ENCODE peak calls at places on chromosomes 2 and 18, in six cellular contexts. H is H9, U is neuronal stem cell, Q is IMR-90, N is H1, J is trophoblast cell. T is an unnamed sample.

GRCh38 chr2:200156140-200156858 is 150.2 kb upstream of the SPATS2L start:
- DNase-seq in H (no peak), U (no peak), Q (peak), N (no peak), J (peak), T (peak)

GRCh38 chr2:30188292-30188691 is 41.5 kb downstream of the YPEL5 start:
- DNase-seq in H (no peak), U (no peak), Q (no peak), N (no peak), J (no peak), T (no peak)

GRCh38 chr18:33863912-33864311 is 285.9 kb downstream of the ASXL3 start:
- DNase-seq in H (no peak), U (no peak), Q (no peak), N (no peak), J (no peak), T (no peak)

GRCh38 chr2:168029071-168029470 is 218.3 kb downstream of the STK39 start:
- DNase-seq in H (no peak), U (no peak), Q (no peak), N (no peak), J (no peak), T (no peak)

GRCh38 chr2:10762651-10763460 is 41.4 kb downstream of the ATP6V1C2 start:
- DNase-seq in H (no peak), U (no peak), Q (peak), N (no peak), J (no peak), T (no peak)

GRCh38 chr2:188494906-188495305 is 203.2 kb downstream of the GULP1 start:
- DNase-seq in H (no peak), U (no peak), Q (no peak), N (no peak), J (no peak), T (no peak)

GRCh38 chr2:174794851-174795374 is 30.6 kb upstream of the CHRNA1 start:
- DNase-seq in H (no peak), U (no peak), Q (peak), N (no peak), J (no peak), T (no peak)

GRCh38 chr2:236702693-236703092 is 133.1 kb downstream of the ACKR3 start:
- DNase-seq in H (no peak), U (no peak), Q (no peak), N (no peak), J (no peak), T (no peak)

GRCh38 chr18:58228762-58229161 is 184.7 kb downstream of the NEDD4L start:
- DNase-seq in H (peak), U (no peak), Q (no peak), N (no peak), J (no peak), T (no peak)

GRCh38 chr2:10240911-10241610 is 61.6 kb upstream of the HPCAL1 start:
- DNase-seq in H (no peak), U (no peak), Q (no peak), N (no peak), J (no peak), T (no peak)

DNA sequence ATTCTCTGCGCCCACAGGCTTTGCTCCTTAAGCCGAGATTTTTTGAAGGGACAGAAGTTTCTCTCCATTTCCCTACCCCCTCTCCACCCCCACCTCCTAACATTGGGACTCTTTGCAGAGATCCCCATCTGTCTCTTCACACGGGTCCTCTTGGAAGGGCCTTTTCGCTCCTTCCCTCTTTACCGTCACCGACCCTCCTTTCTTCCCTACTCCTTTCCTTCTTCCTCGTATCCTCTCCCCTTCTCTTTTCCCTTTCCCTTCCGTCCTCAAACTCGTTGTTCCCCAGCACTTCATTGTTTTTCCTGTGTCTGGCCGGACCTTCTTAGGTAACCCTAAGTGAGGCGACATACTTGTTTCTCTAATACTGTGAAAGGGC is 660 bp downstream of the COPS7B start:
- DNase-seq in H (no peak), U (no peak), Q (no peak), N (no peak), J (no peak), T (no peak)
- H3K23ac ChIP-seq in H (no peak), U (no peak), Q (peak), N (no peak), J (no peak), T (no peak)

GRCh38 chr18:78971511-78972245 is 7.9 kb upstream of the SALL3 start:
- DNase-seq in H (peak), U (no peak), Q (no peak), N (no peak), J (no peak), T (no peak)

GRCh38 chr18:78970774-78971333 is 8.8 kb upstream of the SALL3 start:
- DNase-seq in H (peak), U (no peak), Q (no peak), N (no peak), J (no peak), T (no peak)

GRCh38 chr18:78973357-78974083 is 6.1 kb upstream of the SALL3 start:
- DNase-seq in H (no peak), U (no peak), Q (no peak), N (no peak), J (no peak), T (no peak)

GRCh38 chr18:78972930-78973331 is 6.7 kb upstream of the SALL3 start:
- DNase-seq in H (no peak), U (no peak), Q (no peak), N (no peak), J (no peak), T (no peak)

DNA sequence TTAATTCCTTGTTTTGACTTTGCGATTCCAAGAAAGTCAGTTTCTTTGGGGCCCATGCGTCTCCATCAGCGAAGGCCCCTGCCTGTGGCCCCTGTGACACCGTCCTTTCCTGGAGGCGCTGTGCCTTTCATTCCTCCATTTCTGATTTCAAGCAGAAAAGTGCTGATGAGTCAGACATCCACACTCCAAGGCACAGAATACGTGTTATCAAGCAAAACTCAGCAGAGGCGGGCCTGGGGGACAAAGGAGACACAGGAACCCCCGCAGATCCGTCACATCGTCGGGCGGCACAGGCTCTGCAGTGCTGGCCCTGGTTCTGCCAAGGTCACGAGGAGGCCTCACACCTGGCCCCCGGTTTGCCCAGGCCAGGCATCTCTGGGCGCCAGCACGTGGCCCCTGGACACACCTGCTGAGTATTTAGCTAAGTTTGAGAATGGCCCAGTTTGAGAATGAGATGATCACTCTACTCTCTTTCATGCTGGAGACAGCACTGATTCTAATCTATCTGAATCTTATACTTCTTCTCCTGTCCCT is 7.2 kb upstream of the SALL3 start:
- DNase-seq in H (peak), U (no peak), Q (no peak), N (no peak), J (no peak), T (no peak)
- H4K91ac ChIP-seq in H (no peak), U (no peak), Q (no peak), N (no peak), J (no peak), T (no peak)

GRCh38 chr18:54850598-54850997 is 22.3 kb downstream of the RAB27B start:
- DNase-seq in H (no peak), U (no peak), Q (no peak), N (no peak), J (no peak), T (no peak)
- H2AFZ ChIP-seq in H (no peak), U (no peak), Q (no peak), N (no peak), J (no peak), T (no peak)

GRCh38 chr2:62203459-62203858 is 7.5 kb downstream of the B3GNT2 start:
- DNase-seq in H (no peak), U (no peak), Q (no peak), N (no peak), J (no peak), T (no peak)

GRCh38 chr2:62201307-62201706 is 5.4 kb downstream of the B3GNT2 start:
- DNase-seq in H (no peak), U (no peak), Q (peak), N (no peak), J (no peak), T (peak)

GRCh38 chr2:62202729-62203128 is 6.8 kb downstream of the B3GNT2 start:
- DNase-seq in H (no peak), U (no peak), Q (no peak), N (no peak), J (no peak), T (no peak)

GRCh38 chr2:62200868-62201267 is 5.0 kb downstream of the B3GNT2 start:
- DNase-seq in H (no peak), U (no peak), Q (no peak), N (no peak), J (no peak), T (no peak)

GRCh38 chr2:62202019-62202722 is 6.3 kb downstream of the B3GNT2 start:
- DNase-seq in H (no peak), U (no peak), Q (no peak), N (no peak), J (no peak), T (no peak)
- H3K23ac ChIP-seq in H (no peak), U (no peak), Q (no peak), N (peak), J (no peak), T (no peak)

DNA sequence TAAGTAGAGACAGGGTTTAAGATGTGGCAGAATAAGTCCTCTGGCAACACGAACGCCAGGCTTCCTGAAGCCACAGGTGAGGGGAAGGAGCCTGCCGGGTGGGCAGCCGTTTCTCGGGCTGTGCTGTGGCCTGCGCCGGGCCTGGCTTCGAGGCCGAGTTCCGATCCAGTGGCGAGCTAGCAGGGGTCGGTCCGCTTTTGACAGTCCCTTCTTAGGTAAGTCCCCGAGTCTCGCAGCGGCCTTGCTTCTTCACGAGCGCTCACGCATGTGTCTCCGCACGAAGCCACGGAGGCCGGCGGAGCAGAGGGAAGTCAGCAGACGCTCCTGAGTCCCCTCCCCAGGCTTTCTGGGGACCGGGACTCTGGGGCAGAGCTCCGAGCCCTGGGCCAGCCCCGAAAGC is 26.0 kb downstream of the SALL3 start:
- DNase-seq in H (no peak), U (no peak), Q (no peak), N (no peak), J (no peak), T (no peak)
- H4K91ac ChIP-seq in H (no peak), U (no peak), Q (no peak), N (no peak), J (no peak), T (no peak)

DNA sequence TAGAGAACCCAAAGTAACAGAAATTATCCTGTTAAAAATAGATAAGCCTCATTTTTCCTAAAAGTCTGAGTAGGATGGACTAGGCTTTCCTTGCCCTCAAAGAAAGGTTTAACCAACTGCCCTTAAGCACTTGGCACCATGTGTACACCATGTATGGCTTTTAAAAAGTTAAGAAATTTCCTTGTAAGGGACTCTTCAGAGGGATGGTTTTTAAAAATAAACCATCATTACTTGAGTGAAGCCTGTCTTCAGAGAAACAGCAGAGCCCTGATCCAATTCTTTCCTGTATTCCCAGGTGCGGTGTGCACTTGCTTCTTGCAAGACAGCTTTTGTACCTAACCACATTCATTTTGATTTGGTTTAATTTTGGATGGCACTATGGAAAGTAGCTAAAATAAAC is 1.1 kb upstream of the NEMP2 start:
- DNase-seq in H (no peak), U (no peak), Q (no peak), N (no peak), J (no peak), T (no peak)
- H2AFZ ChIP-seq in H (no peak), U (no peak), Q (no peak), N (no peak), J (no peak), T (no peak)

DNA sequence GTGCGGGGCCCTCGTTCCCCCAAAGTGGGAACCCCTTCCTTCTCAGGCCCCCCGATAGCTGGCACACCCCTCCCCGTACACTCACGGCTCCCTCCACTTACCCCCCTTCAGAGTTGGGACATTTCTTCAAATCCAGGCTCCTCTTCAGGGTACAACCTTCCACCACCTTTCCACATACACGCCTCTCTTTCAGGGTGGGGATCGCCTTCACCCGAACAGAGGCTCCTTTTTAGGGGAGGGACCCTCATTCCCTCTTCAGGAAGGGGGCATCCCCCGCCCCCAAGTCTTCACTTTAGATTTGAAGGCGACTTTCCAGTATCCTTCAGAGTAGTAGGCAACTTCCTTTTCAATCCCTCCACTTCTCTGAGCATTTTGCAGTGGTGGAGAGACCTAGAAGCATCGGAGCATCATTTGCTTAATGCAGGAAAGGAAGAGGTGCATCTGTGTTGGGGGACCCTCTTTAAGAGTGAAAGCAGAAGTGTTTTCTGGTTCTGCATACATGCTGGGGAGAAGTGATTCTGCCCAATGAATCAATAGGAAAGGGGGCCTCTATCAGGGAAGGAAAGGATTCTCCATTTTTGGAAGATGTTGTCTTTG is 814 bp downstream of the EML4 start:
- DNase-seq in H (no peak), U (no peak), Q (peak), N (no peak), J (no peak), T (peak)
- H3K23ac ChIP-seq in H (no peak), U (peak), Q (peak), N (no peak), J (no peak), T (no peak)

GRCh38 chr18:48707636-48708296 is 168.9 kb downstream of the CTIF start:
- DNase-seq in H (no peak), U (no peak), Q (no peak), N (no peak), J (peak), T (no peak)

GRCh38 chr18:48711651-48712486 is 173.0 kb downstream of the CTIF start:
- DNase-seq in H (peak), U (peak), Q (peak), N (no peak), J (no peak), T (peak)

GRCh38 chr18:48709371-48709770 is 170.5 kb downstream of the CTIF start:
- DNase-seq in H (peak), U (no peak), Q (no peak), N (no peak), J (no peak), T (no peak)

GRCh38 chr18:48706630-48707206 is 167.9 kb downstream of the CTIF start:
- DNase-seq in H (no peak), U (no peak), Q (no peak), N (no peak), J (no peak), T (no peak)

DNA sequence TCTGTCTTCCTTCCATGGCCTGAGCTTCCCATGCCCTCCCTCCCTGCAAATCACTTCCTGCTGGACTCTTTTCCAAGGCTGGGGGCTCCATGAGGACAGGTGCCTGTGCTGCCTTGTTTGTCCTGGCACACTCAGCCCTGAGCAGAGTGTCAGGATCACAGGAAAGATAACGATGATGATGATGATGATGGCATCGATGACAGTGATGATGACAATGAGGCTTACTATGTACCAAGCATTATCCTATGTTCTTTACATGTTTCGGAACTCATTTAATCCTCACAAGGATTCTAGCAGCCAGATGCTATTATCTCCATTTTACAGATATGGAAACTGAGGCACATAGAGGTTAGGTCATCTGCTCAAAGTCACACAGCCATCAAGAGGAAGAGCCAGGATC is 170.0 kb downstream of the CTIF start:
- DNase-seq in H (no peak), U (no peak), Q (no peak), N (no peak), J (no peak), T (no peak)
- H4K91ac ChIP-seq in H (no peak), U (no peak), Q (no peak), N (no peak), J (no peak), T (no peak)

GRCh38 chr2:233831861-233832260 is 22.5 kb downstream of the HJURP start:
- DNase-seq in H (no peak), U (no peak), Q (no peak), N (no peak), J (no peak), T (no peak)

GRCh38 chr2:233832414-233832813 is 21.9 kb downstream of the HJURP start:
- DNase-seq in H (no peak), U (no peak), Q (peak), N (no peak), J (no peak), T (peak)

GRCh38 chr2:233829193-233830110 is 24.9 kb downstream of the HJURP start:
- DNase-seq in H (peak), U (no peak), Q (no peak), N (no peak), J (no peak), T (no peak)

GRCh38 chr2:233830111-233830760 is 24.1 kb downstream of the HJURP start:
- DNase-seq in H (peak), U (no peak), Q (no peak), N (no peak), J (no peak), T (no peak)

DNA sequence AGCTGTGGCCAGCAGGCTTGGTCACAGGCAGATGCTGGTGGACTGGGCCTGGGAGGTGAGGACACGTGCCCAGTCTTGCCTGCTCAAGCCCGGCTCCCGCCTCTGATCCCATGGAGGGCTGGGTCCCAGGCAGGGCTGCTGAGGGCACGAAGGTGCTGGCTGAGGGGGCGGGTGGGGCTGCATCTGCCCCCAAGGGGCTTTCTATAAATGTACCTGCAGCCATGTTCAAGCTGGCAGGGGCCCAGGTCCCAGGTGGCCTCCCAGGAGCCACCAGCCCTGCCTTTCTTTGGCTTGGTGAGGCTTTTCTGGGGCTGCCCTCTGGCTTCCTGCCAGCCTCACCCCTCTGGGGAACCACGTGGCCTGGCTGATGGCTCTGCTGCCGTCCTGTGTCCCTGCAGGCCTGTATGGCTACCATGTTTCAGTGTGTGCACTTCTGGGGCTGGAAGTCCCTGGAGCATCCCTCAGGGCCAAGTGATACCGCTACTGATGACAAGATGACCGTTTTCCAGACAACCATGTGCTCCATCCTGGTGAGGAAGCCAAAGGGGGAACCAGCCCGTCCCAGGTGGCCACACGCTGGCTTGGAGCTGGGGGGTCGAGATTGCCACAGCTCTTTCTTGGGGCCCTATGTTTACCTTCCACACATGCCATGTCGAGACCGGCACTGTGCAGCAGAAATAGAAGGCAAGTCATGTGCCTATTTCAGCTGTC is 23.2 kb downstream of the HJURP start:
- DNase-seq in H (peak), U (no peak), Q (no peak), N (no peak), J (no peak), T (no peak)
- H2AFZ ChIP-seq in H (no peak), U (no peak), Q (peak), N (no peak), J (no peak), T (no peak)

GRCh38 chr2:232550351-232551261 is at the start of the genes EIF4E2 and TIGD1:
- DNase-seq in H (peak), U (peak), Q (peak), N (peak), J (peak), T (peak)
- H3K23ac ChIP-seq in H (no peak), U (peak), Q (peak), N (no peak), J (no peak), T (no peak)

T was measured in mesenchymal stem cell.